ENCODE peak calls at places on chromosomes 6 and 20, in seven cellular contexts. F is ascending aorta, G is osteocyte, D is progenitor cell of endocrine pancreas, S is activated B cell treated with CpG ODN at 0.5 μM for 24 hours, P is OCI-LY7, Y is cardiac fibroblast. N is an unnamed sample.

GRCh38 chr20:52473171-52473570 is 281.6 kb upstream of the ZFP64 start:
- DNase-seq in D (no peak), G (no peak), Y (no peak), F (no peak), P (no peak), S (no peak), N (no peak)

GRCh38 chr6:4402477-4402976 is 267.2 kb upstream of the ECI2 start:
- DNase-seq in G (no peak), D (no peak), Y (peak), P (no peak), F (no peak), S (no peak), N (no peak)

GRCh38 chr6:98839788-98840361 is 5.5 kb downstream of the POU3F2 start:
- DNase-seq in Y (peak), F (no peak), G (no peak), S (no peak), P (no peak), D (no peak), N (no peak)

GRCh38 chr6:341914-342831 is 49.4 kb upstream of the IRF4 start:
- DNase-seq in D (no peak), G (no peak), Y (no peak), P (no peak), S (no peak), F (no peak), N (no peak)

GRCh38 chr6:46932526-46932925 is 10.8 kb upstream of the ADGRF5 start:
- DNase-seq in G (no peak), D (no peak), P (no peak), Y (peak), F (no peak), S (no peak), N (no peak)

GRCh38 chr6:157095084-157095483 is 228.2 kb downstream of the TMEM242 start:
- DNase-seq in G (no peak), S (no peak), F (no peak), D (no peak), Y (no peak), P (no peak), N (no peak)

GRCh38 chr6:5850848-5851255 is 155.9 kb downstream of the NRN1 start:
- DNase-seq in F (no peak), Y (no peak), G (no peak), D (no peak), S (no peak), P (no peak), N (no peak)

GRCh38 chr20:61874421-61875068 is 191.1 kb downstream of the TAF4 start:
- DNase-seq in F (no peak), G (no peak), S (no peak), Y (peak), D (no peak), P (peak), N (no peak)

GRCh38 chr20:53872561-53873248 is 197.7 kb downstream of the BCAS1 start:
- DNase-seq in G (no peak), D (no peak), P (peak), S (no peak), F (no peak), Y (peak), N (no peak)

GRCh38 chr20:44248420-44248759 is 1.3 kb downstream of the GDAP1L1 start:
- DNase-seq in Y (no peak), D (no peak), F (no peak), S (no peak), G (no peak), P (no peak), N (no peak)

GRCh38 chr20:61120595-61121515 is 131.2 kb upstream of the CDH4 start:
- DNase-seq in F (no peak), S (no peak), P (peak), G (peak), Y (peak), D (no peak), N (no peak)

GRCh38 chr6:22025468-22026159 is 271.2 kb downstream of the PRL start:
- DNase-seq in P (peak), G (no peak), F (no peak), S (no peak), D (no peak), Y (peak), N (no peak)

GRCh38 chr6:46220351-46221220 is 49.8 kb upstream of the ENPP5 start:
- DNase-seq in P (peak), D (no peak), G (no peak), Y (peak), F (no peak), S (peak), N (no peak)

GRCh38 chr6:43292763-43293318 is 5.2 kb upstream of the SLC22A7 start:
- DNase-seq in G (no peak), P (no peak), Y (no peak), D (no peak), F (no peak), S (no peak), N (no peak)

GRCh38 chr20:62120990-62121775 is 1.1 kb upstream of the LSM14B start:
- DNase-seq in F (no peak), S (no peak), Y (peak), D (no peak), P (peak), G (no peak), N (no peak)

GRCh38 chr6:135987226-135987625 is 135.7 kb downstream of the PDE7B start:
- DNase-seq in Y (no peak), D (no peak), F (no peak), S (no peak), G (no peak), P (no peak), N (no peak)

GRCh38 chr6:89818977-89819335 is 638 bp downstream of the MDN1 start:
- DNase-seq in Y (peak), S (no peak), P (peak), F (no peak), D (no peak), G (no peak), N (no peak)

GRCh38 chr6:2429460-2429859 is 184.1 kb upstream of the GMDS start:
- DNase-seq in G (no peak), Y (no peak), P (no peak), F (no peak), S (no peak), D (no peak), N (no peak)

GRCh38 chr6:9621276-9621675 is 793.6 kb downstream of the TFAP2A start:
- DNase-seq in F (no peak), Y (peak), G (no peak), P (no peak), S (no peak), D (no peak), N (no peak)

GRCh38 chr6:125918681-125919566 is 37.6 kb upstream of the HINT3 start:
- DNase-seq in S (no peak), D (no peak), G (no peak), Y (peak), F (no peak), P (no peak), N (no peak)

GRCh38 chr6:27608916-27609883 is 136.3 kb upstream of the ZNF184 start:
- DNase-seq in F (no peak), P (peak), G (no peak), D (no peak), S (no peak), Y (peak), N (no peak)
- TF ChIP-seq CTCF in F (peak), P (peak), G (peak), D (peak), S (no peak), Y (peak), N (peak)

GRCh38 chr6:33841868-33842267 is 38.1 kb upstream of the MLN start:
- DNase-seq in D (no peak), G (no peak), F (no peak), P (no peak), S (no peak), Y (no peak), N (no peak)

GRCh38 chr6:33840064-33840926 is 36.5 kb upstream of the MLN start:
- DNase-seq in P (no peak), F (no peak), Y (peak), S (no peak), G (peak), D (no peak), N (no peak)

GRCh38 chr6:33839399-33840063 is 35.7 kb upstream of the MLN start:
- DNase-seq in D (no peak), S (no peak), P (no peak), G (no peak), F (no peak), Y (no peak), N (peak)

GRCh38 chr6:33838979-33839378 is 35.2 kb upstream of the MLN start:
- DNase-seq in G (no peak), S (no peak), P (no peak), F (no peak), D (no peak), Y (no peak), N (no peak)

GRCh38 chr6:33841070-33841469 is 37.3 kb upstream of the MLN start:
- DNase-seq in P (no peak), S (no peak), Y (no peak), F (no peak), D (no peak), G (no peak), N (no peak)
- TF ChIP-seq CTCF in P (no peak), S (no peak), Y (no peak), F (no peak), D (no peak), G (no peak), N (no peak)

GRCh38 chr6:69349776-69350175 is 447.0 kb downstream of the LMBRD1 start:
- DNase-seq in Y (no peak), F (no peak), G (no peak), S (no peak), D (no peak), P (no peak), N (no peak)
- TF ChIP-seq CTCF in Y (no peak), F (no peak), G (no peak), S (no peak), D (no peak), P (no peak), N (no peak)

GRCh38 chr6:134376785-134377184 is 58.9 kb upstream of the SGK1 start:
- DNase-seq in D (no peak), G (no peak), F (no peak), P (no peak), Y (no peak), S (no peak), N (no peak)
- TF ChIP-seq CTCF in D (no peak), G (no peak), F (no peak), P (no peak), Y (no peak), S (no peak), N (no peak)

GRCh38 chr6:130313206-130313605 is 52.6 kb upstream of the TMEM200A start:
- DNase-seq in S (no peak), P (no peak), G (no peak), F (no peak), D (no peak), Y (no peak), N (no peak)
- TF ChIP-seq CTCF in S (no peak), P (peak), G (no peak), F (no peak), D (peak), Y (peak), N (no peak)

DNA sequence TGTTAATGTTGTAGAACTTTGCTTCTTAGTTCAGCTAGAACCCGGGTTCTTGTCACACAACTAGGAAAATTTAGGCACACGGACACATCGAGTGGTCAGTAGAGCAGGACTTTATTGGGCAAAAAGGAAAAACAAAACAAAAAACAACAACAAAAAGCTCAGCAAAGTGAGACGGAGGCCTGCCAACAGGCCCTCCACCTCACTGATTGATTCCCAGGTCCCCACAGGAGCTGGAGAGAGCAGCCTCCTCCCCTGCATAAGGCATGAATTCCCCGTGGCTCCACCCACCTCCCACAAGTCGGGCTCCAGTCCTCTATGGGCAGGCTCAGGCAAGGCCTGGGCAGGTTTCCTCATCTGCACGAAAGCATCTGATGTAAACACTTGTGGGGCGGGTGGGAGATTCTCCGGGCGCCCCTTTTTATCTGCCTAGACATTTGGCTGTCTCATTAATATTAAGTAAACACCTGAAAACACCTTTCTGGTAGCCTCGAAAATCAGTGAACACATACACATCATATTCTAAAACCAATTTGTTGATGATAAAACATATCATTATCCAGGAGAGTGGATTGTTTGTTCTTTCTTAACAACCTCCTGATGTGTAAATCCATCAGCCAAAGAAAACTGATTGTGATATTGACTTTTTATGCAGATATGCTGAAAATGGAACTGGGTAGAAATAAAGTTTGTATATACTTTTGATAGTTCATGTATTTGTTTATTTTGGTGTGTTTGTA is 75.5 kb downstream of the ADGRG6 start:
- DNase-seq in Y (no peak), S (no peak), P (no peak), F (no peak), D (peak), G (no peak), N (no peak)
- TF ChIP-seq CTCF in Y (no peak), S (no peak), P (no peak), F (no peak), D (no peak), G (no peak), N (no peak)

GRCh38 chr20:3707508-3707899 is 4.9 kb downstream of the SIGLEC1 start:
- DNase-seq in S (no peak), F (no peak), P (no peak), D (no peak), G (no peak), Y (no peak), N (no peak)

GRCh38 chr20:3711418-3712043 is 869 bp downstream of the SIGLEC1 start:
- DNase-seq in G (no peak), F (no peak), S (no peak), D (no peak), Y (no peak), P (no peak), N (no peak)

GRCh38 chr20:3712279-3712873 is at the start of gene SIGLEC1:
- DNase-seq in F (peak), D (no peak), Y (no peak), G (no peak), S (no peak), P (no peak), N (no peak)

GRCh38 chr20:3710703-3711417 is 1.5 kb downstream of the SIGLEC1 start:
- DNase-seq in D (peak), Y (peak), G (no peak), F (no peak), P (peak), S (peak), N (peak)

GRCh38 chr20:3710027-3710426 is 2.4 kb downstream of the SIGLEC1 start:
- DNase-seq in P (no peak), S (no peak), F (no peak), G (no peak), D (no peak), Y (no peak), N (no peak)
- TF ChIP-seq CTCF in P (peak), S (no peak), F (no peak), G (no peak), D (no peak), Y (no peak), N (no peak)

GRCh38 chr6:127515234-127515793 is 3.8 kb downstream of the MTCL3 start:
- DNase-seq in F (no peak), D (peak), P (peak), G (no peak), S (no peak), Y (peak), N (peak)
- TF ChIP-seq CTCF in F (no peak), D (no peak), P (peak), G (no peak), S (no peak), Y (no peak), N (peak)

GRCh38 chr6:118696262-118696661 is 44.9 kb upstream of the CEP85L start:
- DNase-seq in Y (no peak), S (no peak), F (no peak), G (no peak), P (no peak), D (no peak), N (no peak)

GRCh38 chr6:118693562-118693961 is 42.2 kb upstream of the CEP85L start:
- DNase-seq in D (no peak), Y (no peak), F (no peak), S (no peak), G (no peak), P (no peak), N (no peak)

DNA sequence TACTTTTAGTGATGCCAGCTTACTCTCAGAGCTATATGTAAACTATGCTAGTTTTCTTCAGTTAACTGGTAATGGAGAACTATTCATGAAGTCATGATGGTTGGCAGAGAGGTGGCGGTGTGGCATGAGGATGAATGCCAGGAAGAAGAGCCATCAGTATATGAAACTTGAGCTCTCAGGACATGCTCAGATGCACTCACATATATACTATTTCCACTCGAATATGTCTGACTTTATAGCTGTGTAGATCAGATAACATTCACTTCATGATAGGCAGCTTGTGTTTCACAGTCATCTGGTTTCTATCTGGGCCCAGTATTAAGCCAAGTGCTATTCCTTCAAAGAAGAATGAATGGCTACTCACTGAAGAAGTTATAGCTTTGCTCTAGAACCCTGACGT is 46.2 kb upstream of the CEP85L start:
- DNase-seq in G (no peak), P (no peak), S (no peak), D (no peak), F (no peak), Y (no peak), N (no peak)
- TF ChIP-seq CTCF in G (no peak), P (no peak), S (no peak), D (no peak), F (no peak), Y (no peak), N (no peak)